ENCODE peak calls at places on chromosomes 3 and 15, in four cellular contexts. One of them, this sample, is unnamed.

GRCh38 chr15:60396560-60396963 is 1.2 kb downstream of the ANXA2 start:
- DNase-seq in fibroblast of lung: peak; percentile 55
- DNase-seq in stimulated activated CD4-positive, alpha-beta T cell treated with anti-CD3 and anti-CD28 coated beads, TNF-alpha, amount 100 ng/mL, for 48 hours: no peak
- DNase-seq in amniotic epithelial cell: no peak
- DNase-seq in this sample: peak; percentile 39

GRCh38 chr3:78041486-78041885 is 1001.6 kb downstream of the ROBO2 start:
- DNase-seq in stimulated activated CD4-positive, alpha-beta T cell treated with anti-CD3 and anti-CD28 coated beads, TNF-alpha, amount 100 ng/mL, for 48 hours: no peak
- DNase-seq in fibroblast of lung: peak; percentile 77
- DNase-seq in amniotic epithelial cell: no peak
- DNase-seq in this sample: no peak

GRCh38 chr3:59535791-59536221 is 486.0 kb upstream of the CFAP20DC start:
- DNase-seq in fibroblast of lung: peak; percentile 85
- DNase-seq in stimulated activated CD4-positive, alpha-beta T cell treated with anti-CD3 and anti-CD28 coated beads, TNF-alpha, amount 100 ng/mL, for 48 hours: no peak
- DNase-seq in amniotic epithelial cell: peak; percentile 47
- DNase-seq in this sample: peak; percentile 26

GRCh38 chr15:43930079-43930478 is 103.3 kb downstream of the WDR76 start:
- DNase-seq in fibroblast of lung: peak; percentile 51
- DNase-seq in stimulated activated CD4-positive, alpha-beta T cell treated with anti-CD3 and anti-CD28 coated beads, TNF-alpha, amount 100 ng/mL, for 48 hours: no peak
- DNase-seq in amniotic epithelial cell: peak; percentile 36
- DNase-seq in this sample: no peak

GRCh38 chr3:97037294-97037943 is 223.0 kb downstream of the EPHA6 start:
- DNase-seq in stimulated activated CD4-positive, alpha-beta T cell treated with anti-CD3 and anti-CD28 coated beads, TNF-alpha, amount 100 ng/mL, for 48 hours: no peak
- DNase-seq in fibroblast of lung: no peak
- DNase-seq in amniotic epithelial cell: no peak
- DNase-seq in this sample: no peak

GRCh38 chr15:85943825-85944224 is 135.8 kb upstream of the AGBL1 start:
- DNase-seq in stimulated activated CD4-positive, alpha-beta T cell treated with anti-CD3 and anti-CD28 coated beads, TNF-alpha, amount 100 ng/mL, for 48 hours: no peak
- DNase-seq in amniotic epithelial cell: no peak
- DNase-seq in fibroblast of lung: no peak
- DNase-seq in this sample: no peak

GRCh38 chr3:58755153-58755552 is 88.6 kb upstream of the FAM3D start:
- DNase-seq in amniotic epithelial cell: no peak
- DNase-seq in stimulated activated CD4-positive, alpha-beta T cell treated with anti-CD3 and anti-CD28 coated beads, TNF-alpha, amount 100 ng/mL, for 48 hours: no peak
- DNase-seq in fibroblast of lung: no peak
- DNase-seq in this sample: no peak

GRCh38 chr3:48592519-48593087 is 2.5 kb downstream of the COL7A1 start:
- DNase-seq in fibroblast of lung: no peak
- DNase-seq in stimulated activated CD4-positive, alpha-beta T cell treated with anti-CD3 and anti-CD28 coated beads, TNF-alpha, amount 100 ng/mL, for 48 hours: no peak
- DNase-seq in amniotic epithelial cell: no peak
- DNase-seq in this sample: peak; percentile 31

GRCh38 chr3:161247049-161247448 is 25.9 kb downstream of the NMD3 start:
- DNase-seq in stimulated activated CD4-positive, alpha-beta T cell treated with anti-CD3 and anti-CD28 coated beads, TNF-alpha, amount 100 ng/mL, for 48 hours: no peak
- DNase-seq in amniotic epithelial cell: no peak
- DNase-seq in fibroblast of lung: no peak
- DNase-seq in this sample: no peak

GRCh38 chr3:178494376-178494775 is 41.9 kb upstream of the KCNMB2 start:
- DNase-seq in amniotic epithelial cell: no peak
- DNase-seq in stimulated activated CD4-positive, alpha-beta T cell treated with anti-CD3 and anti-CD28 coated beads, TNF-alpha, amount 100 ng/mL, for 48 hours: no peak
- DNase-seq in fibroblast of lung: peak; percentile 47
- DNase-seq in this sample: peak; percentile 26

GRCh38 chr3:43477600-43477999 is 144.2 kb downstream of the ANO10 start:
- DNase-seq in amniotic epithelial cell: no peak
- DNase-seq in stimulated activated CD4-positive, alpha-beta T cell treated with anti-CD3 and anti-CD28 coated beads, TNF-alpha, amount 100 ng/mL, for 48 hours: peak; percentile 30
- DNase-seq in fibroblast of lung: no peak
- DNase-seq in this sample: no peak

GRCh38 chr3:85081191-85081895 is 122.6 kb downstream of the CADM2 start:
- DNase-seq in stimulated activated CD4-positive, alpha-beta T cell treated with anti-CD3 and anti-CD28 coated beads, TNF-alpha, amount 100 ng/mL, for 48 hours: no peak
- DNase-seq in amniotic epithelial cell: no peak
- DNase-seq in fibroblast of lung: peak; percentile 52
- DNase-seq in this sample: no peak

GRCh38 chr3:54858386-54858785 is 69.5 kb downstream of the LRTM1 start:
- DNase-seq in fibroblast of lung: no peak
- DNase-seq in stimulated activated CD4-positive, alpha-beta T cell treated with anti-CD3 and anti-CD28 coated beads, TNF-alpha, amount 100 ng/mL, for 48 hours: no peak
- DNase-seq in amniotic epithelial cell: no peak
- DNase-seq in this sample: no peak

GRCh38 chr15:83695246-83695645 is 41.3 kb downstream of the ADAMTSL3 start:
- DNase-seq in fibroblast of lung: no peak
- DNase-seq in stimulated activated CD4-positive, alpha-beta T cell treated with anti-CD3 and anti-CD28 coated beads, TNF-alpha, amount 100 ng/mL, for 48 hours: no peak
- DNase-seq in amniotic epithelial cell: peak; percentile 15
- DNase-seq in this sample: peak; percentile 40

GRCh38 chr3:9404680-9405079 is 7.3 kb downstream of the SETD5 start:
- DNase-seq in fibroblast of lung: no peak
- DNase-seq in amniotic epithelial cell: no peak
- DNase-seq in stimulated activated CD4-positive, alpha-beta T cell treated with anti-CD3 and anti-CD28 coated beads, TNF-alpha, amount 100 ng/mL, for 48 hours: no peak
- DNase-seq in this sample: no peak

GRCh38 chr3:52084216-52084945 is 28.0 kb upstream of the DUSP7 start:
- DNase-seq in stimulated activated CD4-positive, alpha-beta T cell treated with anti-CD3 and anti-CD28 coated beads, TNF-alpha, amount 100 ng/mL, for 48 hours: no peak
- DNase-seq in fibroblast of lung: no peak
- DNase-seq in amniotic epithelial cell: no peak
- DNase-seq in this sample: no peak

GRCh38 chr15:75172168-75172841 is 29.4 kb upstream of the C15orf39 start:
- DNase-seq in stimulated activated CD4-positive, alpha-beta T cell treated with anti-CD3 and anti-CD28 coated beads, TNF-alpha, amount 100 ng/mL, for 48 hours: no peak
- DNase-seq in fibroblast of lung: peak; percentile 13
- DNase-seq in amniotic epithelial cell: peak; percentile 54
- DNase-seq in this sample: peak; percentile 13

GRCh38 chr15:28184166-28184565 is 85.1 kb upstream of the OCA2 start:
- DNase-seq in stimulated activated CD4-positive, alpha-beta T cell treated with anti-CD3 and anti-CD28 coated beads, TNF-alpha, amount 100 ng/mL, for 48 hours: no peak
- DNase-seq in fibroblast of lung: peak; percentile 29
- DNase-seq in amniotic epithelial cell: peak; percentile 10
- DNase-seq in this sample: peak; percentile 14

GRCh38 chr15:54273928-54274327 is 295.7 kb downstream of the UNC13C start:
- DNase-seq in amniotic epithelial cell: no peak
- DNase-seq in stimulated activated CD4-positive, alpha-beta T cell treated with anti-CD3 and anti-CD28 coated beads, TNF-alpha, amount 100 ng/mL, for 48 hours: no peak
- DNase-seq in fibroblast of lung: no peak
- DNase-seq in this sample: no peak

GRCh38 chr3:87268646-87269211 is 7.7 kb downstream of the POU1F1 start:
- DNase-seq in stimulated activated CD4-positive, alpha-beta T cell treated with anti-CD3 and anti-CD28 coated beads, TNF-alpha, amount 100 ng/mL, for 48 hours: no peak
- DNase-seq in amniotic epithelial cell: peak; percentile 21
- DNase-seq in fibroblast of lung: no peak
- DNase-seq in this sample: no peak

GRCh38 chr3:46901591-46902187 is 24.2 kb downstream of the PTH1R start:
- DNase-seq in amniotic epithelial cell: no peak
- DNase-seq in fibroblast of lung: no peak
- DNase-seq in stimulated activated CD4-positive, alpha-beta T cell treated with anti-CD3 and anti-CD28 coated beads, TNF-alpha, amount 100 ng/mL, for 48 hours: no peak
- DNase-seq in this sample: no peak

GRCh38 chr15:30649952-30650929 is 24.3 kb downstream of the ARHGAP11B start:
- DNase-seq in amniotic epithelial cell: peak; percentile 38
- DNase-seq in stimulated activated CD4-positive, alpha-beta T cell treated with anti-CD3 and anti-CD28 coated beads, TNF-alpha, amount 100 ng/mL, for 48 hours: no peak
- DNase-seq in fibroblast of lung: no peak
- DNase-seq in this sample: peak; percentile 81

GRCh38 chr3:162540421-162540820 is 1043.8 kb downstream of the OTOL1 start:
- DNase-seq in stimulated activated CD4-positive, alpha-beta T cell treated with anti-CD3 and anti-CD28 coated beads, TNF-alpha, amount 100 ng/mL, for 48 hours: no peak
- DNase-seq in fibroblast of lung: no peak
- DNase-seq in amniotic epithelial cell: no peak
- DNase-seq in this sample: no peak

GRCh38 chr15:89665449-89666146 is 10.3 kb upstream of the KIF7 start:
- DNase-seq in amniotic epithelial cell: peak; percentile 47
- DNase-seq in stimulated activated CD4-positive, alpha-beta T cell treated with anti-CD3 and anti-CD28 coated beads, TNF-alpha, amount 100 ng/mL, for 48 hours: no peak
- DNase-seq in fibroblast of lung: peak; percentile 71
- DNase-seq in this sample: peak; percentile 75

GRCh38 chr3:156689589-156689988 is 15.2 kb downstream of the TIPARP start:
- DNase-seq in amniotic epithelial cell: no peak
- DNase-seq in fibroblast of lung: no peak
- DNase-seq in stimulated activated CD4-positive, alpha-beta T cell treated with anti-CD3 and anti-CD28 coated beads, TNF-alpha, amount 100 ng/mL, for 48 hours: no peak
- DNase-seq in this sample: no peak